ENCODE peak calls at places on chromosomes 11 and 22, in nine cellular contexts. S, K, A, H, C, L, N, T and O are unnamed samples.
A peak's percentile ranks its signal among the peaks of the same experiment; 100 is the strongest.

GRCh38 chr11:66864172-66864901 is 7.5 kb downstream of the LRFN4 start:
- DNase-seq in N (no peak), K (no peak), L (no peak), S (no peak), H (no peak), C (no peak), T (no peak), A (no peak), O (no peak)

GRCh38 chr11:68575025-68575665 is 109.2 kb upstream of the GAL start:
- DNase-seq in K (no peak), A (no peak), L (no peak), T (no peak), S (no peak), H (no peak), C (no peak), N (no peak), O (no peak)

GRCh38 chr11:68040121-68040956 is 1.5 kb downstream of the TCIRG1 start:
- DNase-seq in N (peak; percentile 73), K (peak; percentile 45), C (peak; percentile 44), A (peak; percentile 75), L (peak; percentile 45), T (peak; percentile 41), S (peak; percentile 32), H (peak; percentile 90), O (peak; percentile 52)

GRCh38 chr11:130798280-130798679 is 118.0 kb downstream of the SNX19 start:
- DNase-seq in H (no peak), K (peak; percentile 96), C (peak; percentile 76), N (no peak), S (no peak), A (no peak), T (no peak), L (no peak), O (no peak)

GRCh38 chr22:35918466-35918865 is 110.2 kb downstream of the RBFOX2 start:
- DNase-seq in K (no peak), C (no peak), L (peak; percentile 18), S (no peak), N (no peak), T (no peak), A (no peak), H (no peak), O (no peak)

GRCh38 chr11:61077936-61078335 is 24.4 kb upstream of the CD5 start:
- DNase-seq in A (peak; percentile 64), K (no peak), N (no peak), T (no peak), C (no peak), L (no peak), H (no peak), S (no peak), O (no peak)

GRCh38 chr11:89516496-89516895 is 25.3 kb upstream of the NOX4 start:
- DNase-seq in L (no peak), S (no peak), K (no peak), H (no peak), N (no peak), A (no peak), T (no peak), C (no peak), O (no peak)

GRCh38 chr22:46536559-46537220 is 730 bp downstream of the CELSR1 start:
- DNase-seq in N (no peak), K (no peak), C (no peak), A (no peak), S (no peak), T (no peak), H (no peak), L (peak; percentile 71), O (no peak)

GRCh38 chr11:64117763-64118459 is 48.0 kb downstream of the MACROD1 start:
- DNase-seq in A (no peak), T (no peak), K (no peak), L (no peak), N (no peak), C (no peak), S (no peak), H (no peak), O (no peak)

GRCh38 chr11:66721939-66722338 is 7.1 kb downstream of the SPTBN2 start:
- DNase-seq in T (no peak), H (no peak), A (no peak), K (no peak), C (no peak), N (no peak), L (no peak), S (no peak), O (no peak)

GRCh38 chr11:71136095-71136845 is 116.1 kb downstream of the SHANK2 start:
- DNase-seq in K (no peak), H (no peak), N (no peak), T (no peak), L (no peak), A (no peak), S (no peak), C (no peak), O (no peak)

GRCh38 chr11:128892866-128893565 is 1.9 kb downstream of the KCNJ5 start:
- DNase-seq in K (no peak), S (no peak), C (no peak), H (no peak), L (peak; percentile 83), A (no peak), N (no peak), T (no peak), O (no peak)

GRCh38 chr11:120400564-120401364 is 64.6 kb downstream of the ARHGEF12 start:
- DNase-seq in L (no peak), K (peak; percentile 97), H (no peak), C (peak; percentile 99), N (no peak), S (no peak), T (no peak), A (no peak), O (no peak)

GRCh38 chr22:25953919-25954318 is 211.9 kb downstream of the MYO18B start:
- DNase-seq in C (no peak), T (no peak), A (no peak), S (no peak), K (no peak), L (no peak), N (no peak), H (no peak), O (no peak)

GRCh38 chr11:17810736-17811135 is 76.2 kb downstream of the KCNC1 start:
- DNase-seq in S (no peak), H (no peak), A (no peak), C (no peak), L (no peak), N (no peak), T (no peak), K (peak; percentile 34), O (no peak)

GRCh38 chr11:66082936-66083698 is 13.0 kb downstream of the PACS1 start:
- DNase-seq in A (no peak), K (no peak), H (no peak), L (no peak), C (no peak), N (no peak), S (no peak), T (no peak), O (no peak)

GRCh38 chr11:67240575-67241389 is 25.5 kb upstream of the GRK2 start:
- DNase-seq in H (peak; percentile 58), A (peak; percentile 33), L (peak; percentile 68), K (peak; percentile 82), C (peak; percentile 64), S (peak; percentile 74), T (peak; percentile 75), N (peak; percentile 1), O (peak; percentile 79)

GRCh38 chr11:114180301-114181055 is 115.7 kb upstream of the NNMT start:
- DNase-seq in T (no peak), A (peak; percentile 32), K (no peak), H (no peak), C (peak; percentile 47), N (peak; percentile 31), L (peak; percentile 45), S (no peak), O (no peak)

GRCh38 chr11:17734986-17735822 is 623 bp downstream of the KCNC1 start:
- DNase-seq in S (no peak), N (no peak), A (peak; percentile 63), K (peak; percentile 46), T (no peak), C (no peak), L (peak; percentile 94), H (peak; percentile 88), O (peak; percentile 21)

GRCh38 chr22:30689622-30690021 is 5.1 kb upstream of the OSBP2 start:
- DNase-seq in T (no peak), L (no peak), K (no peak), C (no peak), S (no peak), N (no peak), H (no peak), A (no peak), O (no peak)

GRCh38 chr11:118060879-118061278 is 16.0 kb upstream of the TMPRSS4 start:
- DNase-seq in H (no peak), S (no peak), L (no peak), T (no peak), N (no peak), C (no peak), K (no peak), A (no peak), O (no peak)

GRCh38 chr11:66676931-66677598 is 622 bp downstream of the RBM4B start:
- DNase-seq in L (no peak), K (no peak), T (no peak), C (no peak), A (no peak), H (no peak), S (no peak), N (no peak), O (no peak)

GRCh38 chr11:111604392-111605009 is 2.3 kb downstream of the SIK2 start:
- DNase-seq in H (peak; percentile 61), N (peak; percentile 52), A (no peak), S (no peak), L (peak; percentile 79), T (no peak), C (peak; percentile 57), K (peak; percentile 34), O (no peak)

GRCh38 chr11:12058425-12059115 is 50.1 kb upstream of the DKK3 start:
- DNase-seq in L (no peak), H (no peak), K (no peak), N (no peak), S (no peak), A (no peak), C (no peak), T (no peak), O (no peak)